ENCODE peak calls at places on chromosomes 13 and 19, in seven cellular contexts. Q is CD4-positive, alpha-beta T cell; S is fibroblast of pulmonary artery; P is nucleus accumbens; V is left cardiac atrium; B is heart left ventricle; X is naive B cell. C is an unnamed sample.

GRCh38 chr13:50995870-50996269 is 86.3 kb downstream of the RNASEH2B start:
- DNase-seq in B (no peak), V (no peak), Q (no peak), X (no peak), P (no peak), S (no peak), C (no peak)

GRCh38 chr19:19460258-19460731 is 54.8 kb downstream of the GATAD2A start:
- DNase-seq in B (no peak), P (no peak), Q (peak), X (peak), S (no peak), V (no peak), C (peak)

GRCh38 chr13:75329723-75330122 is 152.2 kb downstream of the TBC1D4 start:
- DNase-seq in Q (no peak), B (no peak), V (no peak), X (no peak), S (no peak), P (no peak), C (no peak)

GRCh38 chr19:41774515-41774980 is 19.2 kb downstream of the CEACAM6 start:
- DNase-seq in V (no peak), B (no peak), P (no peak), X (no peak), Q (peak), S (no peak), C (no peak)

GRCh38 chr19:6739884-6740588 is 556 bp downstream of the TRIP10 start:
- DNase-seq in S (no peak), Q (no peak), V (peak), X (no peak), P (no peak), B (peak), C (no peak)

GRCh38 chr13:51065372-51066090 is 45.5 kb downstream of the C13orf42 start:
- DNase-seq in B (peak), V (no peak), Q (no peak), P (no peak), S (no peak), X (no peak), C (no peak)

GRCh38 chr13:95275322-95276118 is 25.7 kb downstream of the ABCC4 start:
- DNase-seq in V (no peak), B (no peak), P (no peak), Q (no peak), X (no peak), S (peak), C (no peak)

GRCh38 chr13:45545686-45546409 is 69.7 kb downstream of the ERICH6B start:
- DNase-seq in X (no peak), V (no peak), B (no peak), P (no peak), S (no peak), Q (no peak), C (no peak)

GRCh38 chr19:55069137-55069858 is 6.3 kb upstream of the RDH13 start:
- DNase-seq in V (peak), B (peak), P (no peak), S (peak), Q (no peak), X (no peak), C (no peak)